ENCODE peak calls at places on chromosomes 5 and 9, in eight cellular contexts. One of them, this sample, is unnamed.

GRCh38 chr9:117334101-117334500 is 80.8 kb downstream of the ASTN2 start:
- DNase-seq in GM23338: peak; percentile 42
- DNase-seq in uterus: no peak
- DNase-seq in osteoblast: no peak
- DNase-seq in body of pancreas: no peak
- DNase-seq in kidney: no peak
- DNase-seq in HepG2: no peak
- DNase-seq in tibial nerve: no peak
- DNase-seq in this sample: no peak

GRCh38 chr9:134069536-134070399 is 1.9 kb upstream of the BRD3 start:
- DNase-seq in GM23338: no peak
- DNase-seq in uterus: peak; percentile 13
- DNase-seq in osteoblast: peak; percentile 62
- DNase-seq in body of pancreas: no peak
- DNase-seq in kidney: peak; percentile 58
- DNase-seq in HepG2: no peak
- DNase-seq in tibial nerve: no peak
- DNase-seq in this sample: no peak

GRCh38 chr5:128706269-128706668 is 168.2 kb upstream of the FBN2 start:
- DNase-seq in GM23338: no peak
- DNase-seq in uterus: no peak
- DNase-seq in osteoblast: no peak
- DNase-seq in body of pancreas: no peak
- DNase-seq in kidney: no peak
- DNase-seq in HepG2: no peak
- DNase-seq in tibial nerve: no peak
- DNase-seq in this sample: no peak

GRCh38 chr5:139949710-139950109 is 93.4 kb downstream of the NRG2 start:
- DNase-seq in GM23338: peak; percentile 41
- DNase-seq in uterus: no peak
- DNase-seq in osteoblast: no peak
- DNase-seq in body of pancreas: peak; percentile 20
- DNase-seq in kidney: no peak
- DNase-seq in HepG2: no peak
- DNase-seq in tibial nerve: no peak
- DNase-seq in this sample: no peak

GRCh38 chr9:6766606-6767005 is 8.8 kb downstream of the KDM4C start:
- DNase-seq in GM23338: peak; percentile 52
- DNase-seq in uterus: no peak
- DNase-seq in osteoblast: no peak
- DNase-seq in body of pancreas: no peak
- DNase-seq in kidney: no peak
- DNase-seq in HepG2: no peak
- DNase-seq in tibial nerve: no peak
- DNase-seq in this sample: no peak

GRCh38 chr5:89451263-89451662 is 568.3 kb upstream of the MEF2C start:
- DNase-seq in GM23338: peak; percentile 30
- DNase-seq in uterus: no peak
- DNase-seq in osteoblast: no peak
- DNase-seq in body of pancreas: no peak
- DNase-seq in kidney: no peak
- DNase-seq in HepG2: no peak
- DNase-seq in tibial nerve: no peak
- DNase-seq in this sample: no peak

GRCh38 chr5:173823721-173824567 is 64.2 kb upstream of the CPEB4 start:
- DNase-seq in GM23338: peak; percentile 58
- DNase-seq in uterus: no peak
- DNase-seq in osteoblast: no peak
- DNase-seq in body of pancreas: peak; percentile 64
- DNase-seq in kidney: no peak
- DNase-seq in HepG2: peak; percentile 98
- DNase-seq in tibial nerve: no peak
- DNase-seq in this sample: no peak

GRCh38 chr9:4096121-4096520 is 203.7 kb downstream of the GLIS3 start:
- DNase-seq in GM23338: no peak
- DNase-seq in uterus: no peak
- DNase-seq in osteoblast: no peak
- DNase-seq in body of pancreas: no peak
- DNase-seq in kidney: no peak
- DNase-seq in HepG2: no peak
- DNase-seq in tibial nerve: no peak
- DNase-seq in this sample: no peak

GRCh38 chr9:114154597-114155102 is 687 bp upstream of the COL27A1 start:
- DNase-seq in GM23338: no peak
- DNase-seq in uterus: no peak
- DNase-seq in osteoblast: peak; percentile 49
- DNase-seq in body of pancreas: no peak
- DNase-seq in kidney: no peak
- DNase-seq in HepG2: no peak
- DNase-seq in tibial nerve: no peak
- DNase-seq in this sample: no peak

GRCh38 chr5:43432486-43433365 is 20.5 kb upstream of the CCL28 start:
- DNase-seq in GM23338: no peak
- DNase-seq in uterus: peak; percentile 16
- DNase-seq in osteoblast: peak; percentile 48
- DNase-seq in body of pancreas: peak; percentile 83
- DNase-seq in kidney: peak; percentile 92
- DNase-seq in HepG2: peak; percentile 98
- DNase-seq in tibial nerve: peak; percentile 72
- DNase-seq in this sample: no peak

GRCh38 chr9:95313010-95313498 is 4.5 kb downstream of the FANCC start:
- DNase-seq in GM23338: peak; percentile 92
- DNase-seq in uterus: no peak
- DNase-seq in osteoblast: peak; percentile 96
- DNase-seq in body of pancreas: peak; percentile 95
- DNase-seq in kidney: peak; percentile 87
- DNase-seq in HepG2: peak; percentile 75
- DNase-seq in tibial nerve: no peak
- DNase-seq in this sample: no peak

GRCh38 chr9:101165131-101165530 is 136.6 kb downstream of the PLPPR1 start:
- DNase-seq in GM23338: no peak
- DNase-seq in uterus: no peak
- DNase-seq in osteoblast: no peak
- DNase-seq in body of pancreas: no peak
- DNase-seq in kidney: no peak
- DNase-seq in HepG2: peak; percentile 1
- DNase-seq in tibial nerve: no peak
- DNase-seq in this sample: no peak

GRCh38 chr9:14827805-14828204 is 82.4 kb downstream of the FREM1 start:
- DNase-seq in GM23338: no peak
- DNase-seq in uterus: no peak
- DNase-seq in osteoblast: no peak
- DNase-seq in body of pancreas: no peak
- DNase-seq in kidney: no peak
- DNase-seq in HepG2: no peak
- DNase-seq in tibial nerve: no peak
- DNase-seq in this sample: no peak

GRCh38 chr9:99049641-99050040 is 55.3 kb upstream of the TGFBR1 start:
- DNase-seq in GM23338: no peak
- DNase-seq in uterus: no peak
- DNase-seq in osteoblast: no peak
- DNase-seq in body of pancreas: no peak
- DNase-seq in kidney: no peak
- DNase-seq in HepG2: no peak
- DNase-seq in tibial nerve: no peak
- DNase-seq in this sample: no peak

GRCh38 chr9:16414451-16414850 is 456.0 kb downstream of the BNC2 start:
- DNase-seq in GM23338: no peak
- DNase-seq in uterus: no peak
- DNase-seq in osteoblast: no peak
- DNase-seq in body of pancreas: no peak
- DNase-seq in kidney: no peak
- DNase-seq in HepG2: no peak
- DNase-seq in tibial nerve: no peak
- DNase-seq in this sample: no peak

GRCh38 chr5:125683669-125684068 is 739.5 kb upstream of the GRAMD2B start:
- DNase-seq in GM23338: no peak
- DNase-seq in uterus: no peak
- DNase-seq in osteoblast: no peak
- DNase-seq in body of pancreas: no peak
- DNase-seq in kidney: no peak
- DNase-seq in HepG2: no peak
- DNase-seq in tibial nerve: no peak
- DNase-seq in this sample: no peak

DNA sequence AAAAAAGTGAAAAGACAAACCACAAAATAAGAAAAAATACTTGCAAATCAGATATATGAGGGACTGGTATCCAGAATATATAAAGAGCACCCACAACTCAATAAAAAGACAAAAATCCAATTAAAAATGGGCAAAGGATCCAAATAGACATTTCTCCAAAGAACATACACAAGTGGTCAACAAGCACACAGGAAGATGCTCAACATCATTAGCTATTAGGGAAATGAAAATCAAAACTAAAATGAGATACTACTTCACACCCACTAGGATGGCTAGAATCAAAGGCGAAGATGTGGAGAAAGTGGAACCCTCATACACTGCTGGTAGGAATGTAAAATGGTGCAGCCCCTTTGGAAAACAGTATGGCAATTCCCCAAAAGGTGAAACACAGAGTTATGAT is 21.1 kb upstream of the DPM2 start:
- DNase-seq in GM23338: no peak
- DNase-seq in uterus: no peak
- DNase-seq in osteoblast: no peak
- DNase-seq in body of pancreas: no peak
- DNase-seq in kidney: no peak
- DNase-seq in HepG2: no peak
- DNase-seq in tibial nerve: no peak
- DNase-seq in this sample: no peak
- H3K4me1 ChIP-seq in GM23338: peaks cover 19% of the 10 kb centered on the region
- H3K4me1 ChIP-seq in uterus: peaks cover 25% of the 10 kb centered on the region
- H3K4me1 ChIP-seq in osteoblast: no peaks in the 10 kb centered on the region
- H3K4me1 ChIP-seq in body of pancreas: peaks cover 64% of the 10 kb centered on the region
- H3K4me1 ChIP-seq in kidney: peaks cover 33% of the 10 kb centered on the region
- H3K4me1 ChIP-seq in HepG2: peaks cover 51% of the 10 kb centered on the region
- H3K4me1 ChIP-seq in tibial nerve: peaks cover 87% of the 10 kb centered on the region
- H3K4me1 ChIP-seq in this sample: peaks cover 75% of the 10 kb centered on the region

DNA sequence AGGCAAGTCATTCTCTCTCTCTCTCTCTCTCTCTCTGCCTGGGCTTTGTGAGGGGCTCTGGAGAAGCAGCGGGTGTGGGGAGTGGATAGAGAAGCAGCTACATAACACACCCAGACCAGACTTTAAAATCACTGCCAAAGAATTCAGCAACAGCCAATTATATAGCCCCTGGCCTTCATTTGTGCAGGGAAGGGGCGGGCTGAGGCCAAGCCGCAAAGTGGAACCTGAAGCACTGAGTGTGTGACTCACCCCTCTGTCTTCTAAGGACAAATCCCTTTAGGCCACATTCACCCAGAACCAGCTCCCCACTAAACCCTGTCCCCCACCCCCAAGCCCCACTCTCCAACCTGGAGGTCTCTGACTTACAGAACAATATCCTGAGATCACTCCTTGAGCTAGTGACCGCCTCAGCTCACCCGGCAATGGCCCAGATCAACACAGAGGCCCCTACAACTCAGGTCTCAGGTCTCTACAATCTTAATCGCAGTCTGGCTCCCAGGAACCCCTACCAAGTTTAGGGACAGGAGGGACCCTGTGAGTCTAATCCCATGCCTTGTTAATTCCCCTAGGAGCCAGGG is 6.0 kb downstream of the B4GALT1 start:
- DNase-seq in GM23338: no peak
- DNase-seq in uterus: peak; percentile 64
- DNase-seq in osteoblast: peak; percentile 94
- DNase-seq in body of pancreas: peak; percentile 44
- DNase-seq in kidney: peak; percentile 90
- DNase-seq in HepG2: no peak
- DNase-seq in tibial nerve: no peak
- DNase-seq in this sample: peak; percentile 93
- H3K4me3 ChIP-seq in GM23338: no peak overlapping the region
- H3K4me3 ChIP-seq in uterus: no peak overlapping the region
- H3K4me3 ChIP-seq in osteoblast: peak overlapping the region; percentile 47
- H3K4me3 ChIP-seq in body of pancreas: no peak overlapping the region
- H3K4me3 ChIP-seq in kidney: peak overlapping the region; percentile 12
- H3K4me3 ChIP-seq in HepG2: no peak overlapping the region
- H3K4me3 ChIP-seq in tibial nerve: no peak overlapping the region
- H3K4me3 ChIP-seq in this sample: peak overlapping the region; percentile 20

GRCh38 chr5:106454050-106454449 is 1216.7 kb downstream of the EFNA5 start:
- DNase-seq in GM23338: no peak
- DNase-seq in uterus: no peak
- DNase-seq in osteoblast: no peak
- DNase-seq in body of pancreas: no peak
- DNase-seq in kidney: no peak
- DNase-seq in HepG2: no peak
- DNase-seq in tibial nerve: no peak
- DNase-seq in this sample: no peak

GRCh38 chr5:106451998-106452397 is 1218.7 kb downstream of the EFNA5 start:
- DNase-seq in GM23338: no peak
- DNase-seq in uterus: no peak
- DNase-seq in osteoblast: no peak
- DNase-seq in body of pancreas: no peak
- DNase-seq in kidney: no peak
- DNase-seq in HepG2: no peak
- DNase-seq in tibial nerve: no peak
- DNase-seq in this sample: no peak

GRCh38 chr5:106459541-106459940 is 1211.2 kb downstream of the EFNA5 start:
- DNase-seq in GM23338: no peak
- DNase-seq in uterus: no peak
- DNase-seq in osteoblast: peak; percentile 6
- DNase-seq in body of pancreas: no peak
- DNase-seq in kidney: no peak
- DNase-seq in HepG2: no peak
- DNase-seq in tibial nerve: no peak
- DNase-seq in this sample: no peak

DNA sequence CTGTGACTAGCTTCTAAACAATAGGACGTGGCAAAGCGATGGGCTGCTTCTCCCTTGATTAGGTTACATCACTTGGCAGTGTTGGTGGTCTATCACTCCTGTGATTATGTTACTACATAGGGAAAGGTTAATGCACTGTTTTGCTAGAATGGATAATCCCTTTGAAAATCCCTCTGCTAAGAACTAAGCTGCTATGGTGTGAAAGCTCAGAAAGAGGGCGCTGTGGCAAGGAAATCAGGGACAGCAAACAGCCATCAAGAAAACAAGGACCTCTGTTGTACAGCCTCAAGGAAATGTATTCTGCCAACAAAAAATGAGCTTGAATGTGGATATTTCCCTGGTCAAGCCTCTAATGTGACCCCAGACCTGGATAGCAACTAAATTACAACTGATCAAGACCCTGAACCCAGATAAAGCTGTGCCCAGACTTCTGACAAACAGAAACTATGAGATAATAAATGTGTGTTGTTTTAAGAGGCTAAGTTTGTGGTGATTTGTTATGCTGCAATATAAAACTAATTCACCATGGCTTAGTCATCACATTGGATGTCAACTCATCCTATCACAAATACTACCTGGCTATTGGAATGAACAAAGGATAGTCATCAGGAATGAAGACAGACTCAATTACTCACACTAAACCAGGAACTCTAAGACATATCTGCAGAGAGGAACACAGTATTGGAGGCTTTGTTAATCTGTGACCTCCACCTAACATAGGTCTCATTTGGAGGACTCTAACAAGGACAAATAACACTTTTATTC is 1215.9 kb downstream of the EFNA5 start:
- DNase-seq in GM23338: peak; percentile 81
- DNase-seq in uterus: no peak
- DNase-seq in osteoblast: peak; percentile 2
- DNase-seq in body of pancreas: peak; percentile 5
- DNase-seq in kidney: no peak
- DNase-seq in HepG2: peak; percentile 5
- DNase-seq in tibial nerve: no peak
- DNase-seq in this sample: no peak
- TF ChIP-seq CTCF in GM23338: peak; percentile 88
- TF ChIP-seq CTCF in uterus: no peak
- TF ChIP-seq CTCF in osteoblast: peak; percentile 62
- TF ChIP-seq CTCF in body of pancreas: peak; percentile 21
- TF ChIP-seq CTCF in kidney: peak; percentile 27
- TF ChIP-seq CTCF in HepG2: no peak
- TF ChIP-seq CTCF in tibial nerve: no peak
- TF ChIP-seq CTCF in this sample: no peak

GRCh38 chr5:150490296-150490669 is 17.6 kb upstream of the NDST1 start:
- DNase-seq in GM23338: no peak
- DNase-seq in uterus: no peak
- DNase-seq in osteoblast: peak; percentile 53
- DNase-seq in body of pancreas: no peak
- DNase-seq in kidney: no peak
- DNase-seq in HepG2: no peak
- DNase-seq in tibial nerve: no peak
- DNase-seq in this sample: no peak
- H3K4me1 ChIP-seq in GM23338: peaks cover 58% of the 10 kb centered on the region
- H3K4me1 ChIP-seq in uterus: peaks cover 4% of the 10 kb centered on the region
- H3K4me1 ChIP-seq in osteoblast: peaks cover 61% of the 10 kb centered on the region
- H3K4me1 ChIP-seq in body of pancreas: peaks cover 62% of the 10 kb centered on the region
- H3K4me1 ChIP-seq in kidney: peaks cover 50% of the 10 kb centered on the region
- H3K4me1 ChIP-seq in HepG2: peaks cover 59% of the 10 kb centered on the region
- H3K4me1 ChIP-seq in tibial nerve: peaks cover 86% of the 10 kb centered on the region
- H3K4me1 ChIP-seq in this sample: peaks cover 74% of the 10 kb centered on the region

This sample was measured in vagina.